ENCODE peak calls at places on chromosomes 6 and 20, in five cellular contexts. N is sigmoid colon, E is SK-N-SH, B is stomach, P is HCT116. Z is an unnamed sample. For H3K4me1, the result is how much of the 10 kb centered on the place peaks cover.

GRCh38 chr6:154824076-154824475 is 90.9 kb downstream of the SCAF8 start:
- DNase-seq in N (no peak), E (no peak), B (no peak), P (no peak), Z (no peak)

GRCh38 chr6:93678841-93679454 is 259.6 kb upstream of the EPHA7 start:
- DNase-seq in N (no peak), E (no peak), B (no peak), P (no peak), Z (no peak)

GRCh38 chr20:24523661-24524060 is 54.2 kb downstream of the SYNDIG1 start:
- DNase-seq in N (no peak), E (no peak), B (no peak), P (no peak), Z (no peak)

GRCh38 chr20:53773792-53774371 is 180.2 kb upstream of the ZNF217 start:
- DNase-seq in N (no peak), E (no peak), B (no peak), P (peak), Z (no peak)

GRCh38 chr20:51420111-51420510 is 122.4 kb downstream of the NFATC2 start:
- DNase-seq in N (no peak), E (no peak), B (no peak), P (no peak), Z (no peak)

GRCh38 chr20:64010711-64011237 is 25.2 kb upstream of the C20orf204 start:
- DNase-seq in N (no peak), E (no peak), B (no peak), P (no peak), Z (no peak)

GRCh38 chr6:105896821-105897095 is 189.4 kb upstream of the PRDM1 start:
- DNase-seq in N (no peak), E (no peak), B (no peak), P (no peak), Z (no peak)

GRCh38 chr6:29797120-29797519 is 30.5 kb upstream of the HLA-G start:
- DNase-seq in N (no peak), E (no peak), B (no peak), P (no peak), Z (no peak)

GRCh38 chr6:161683400-161683799 is 409.5 kb upstream of the AGPAT4 start:
- DNase-seq in N (no peak), E (no peak), B (no peak), P (no peak), Z (no peak)

GRCh38 chr6:28534880-28535279 is 9.2 kb downstream of the GPX5 start:
- DNase-seq in N (no peak), E (no peak), B (no peak), P (no peak), Z (no peak)

GRCh38 chr20:41058007-41058673 is 29.5 kb downstream of the TOP1 start:
- DNase-seq in N (no peak), E (peak), B (no peak), P (peak), Z (no peak)

GRCh38 chr6:87151786-87152527 is 3.4 kb upstream of the ZNF292 start:
- DNase-seq in N (peak), E (peak), B (peak), P (no peak), Z (peak)

GRCh38 chr20:25025986-25026605 is 31.8 kb downstream of the ACSS1 start:
- DNase-seq in N (peak), E (no peak), B (peak), P (no peak), Z (peak)

GRCh38 chr6:2872417-2873358 is 30.4 kb downstream of the SERPINB9 start:
- DNase-seq in N (no peak), E (no peak), B (no peak), P (no peak), Z (no peak)

GRCh38 chr20:2485662-2486061 is 15.1 kb upstream of the SNRPB start:
- DNase-seq in N (no peak), E (no peak), B (no peak), P (no peak), Z (no peak)

GRCh38 chr6:150622941-150623874 is 23.5 kb downstream of the PLEKHG1 start:
- DNase-seq in N (no peak), E (no peak), B (no peak), P (no peak), Z (no peak)

GRCh38 chr20:38680492-38681118 is 43.7 kb upstream of the SLC32A1 start:
- DNase-seq in N (no peak), E (no peak), B (no peak), P (no peak), Z (no peak)

GRCh38 chr20:46348972-46349741 is 40.9 kb upstream of the CDH22 start:
- DNase-seq in N (no peak), E (peak), B (peak), P (peak), Z (no peak)

GRCh38 chr20:62935968-62936585 is 1.9 kb upstream of the GID8 start:
- DNase-seq in N (no peak), E (no peak), B (no peak), P (no peak), Z (no peak)

GRCh38 chr6:42970859-42971612 is 7.9 kb downstream of the PEX6 start:
- DNase-seq in N (no peak), E (no peak), B (no peak), P (no peak), Z (no peak)

DNA sequence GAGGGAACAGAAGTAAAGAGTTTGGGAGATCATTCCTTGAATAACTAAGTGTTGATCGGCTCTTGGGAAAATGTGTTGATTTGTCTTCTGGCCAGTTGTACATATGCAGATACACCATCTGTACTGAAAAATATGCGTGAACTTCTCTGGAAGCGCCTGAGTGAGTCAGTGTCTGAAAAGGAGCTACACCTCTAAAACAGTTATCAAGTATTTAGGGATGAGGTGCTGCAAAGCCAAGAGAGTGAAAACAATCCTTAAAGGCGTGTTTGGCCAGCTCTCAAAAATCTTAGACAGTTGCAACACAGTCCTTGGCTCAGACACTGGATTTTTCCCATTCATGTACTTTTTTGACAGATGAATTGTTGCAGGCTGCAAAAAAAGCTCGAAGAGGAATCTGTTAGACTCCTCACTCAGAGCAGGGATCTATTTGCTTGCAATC is 61.3 kb downstream of the BMP6 start:
- DNase-seq in N (peak), E (no peak), B (no peak), P (no peak), Z (peak)
- TF ChIP-seq POLR2AphosphoS5 in N (peak), E (no peak), B (peak), P (no peak), Z (no peak)

DNA sequence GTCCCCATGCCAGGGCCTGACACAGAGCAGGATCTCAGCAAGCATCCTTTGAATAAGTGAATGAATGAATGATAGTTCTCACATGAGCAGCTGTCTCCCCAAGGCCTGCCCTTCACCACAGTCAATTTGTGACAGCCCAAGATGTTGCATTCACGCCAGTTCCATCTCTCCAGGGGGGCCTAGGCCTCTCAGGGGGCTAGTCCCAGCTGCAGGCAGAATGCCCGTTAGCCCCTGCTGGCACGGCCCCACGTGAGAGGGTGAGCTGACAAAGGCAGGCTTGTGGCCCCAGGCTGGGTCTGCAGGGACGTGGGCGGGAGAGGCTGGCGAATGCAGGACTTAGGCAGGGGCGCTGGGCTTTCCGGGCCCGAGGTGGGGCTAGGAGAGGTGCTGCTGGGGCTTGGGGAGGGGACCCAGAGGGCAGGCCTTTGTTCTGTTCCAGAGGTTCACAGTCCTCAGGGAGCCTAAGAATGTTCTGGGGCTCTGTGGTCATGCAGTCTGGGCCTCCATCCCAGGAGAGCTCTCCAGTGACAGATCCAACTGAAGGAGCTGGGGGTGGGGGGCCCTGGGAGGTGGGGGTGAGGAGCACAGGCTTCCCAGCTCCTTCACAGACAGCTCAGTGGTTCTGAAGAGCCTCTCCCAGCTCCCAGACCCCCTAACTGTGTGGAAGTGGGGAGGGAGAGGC is 30.5 kb upstream of the TLDC2 start:
- DNase-seq in N (no peak), E (no peak), B (no peak), P (no peak), Z (no peak)
- H3K4me1 ChIP-seq in N (half or more), E (under half), B (half or more), P (under half), Z (under half)

GRCh38 chr6:118697554-118697953 is 46.2 kb upstream of the CEP85L start:
- DNase-seq in N (no peak), E (no peak), B (no peak), P (no peak), Z (no peak)
- TF ChIP-seq CTCF in N (no peak), E (peak), B (no peak), P (no peak), Z (no peak)

GRCh38 chr20:20160513-20160912 is 108.2 kb downstream of the CFAP61 start:
- DNase-seq in N (no peak), E (no peak), B (no peak), P (no peak), Z (no peak)
- TF ChIP-seq POLR2AphosphoS5 in N (no peak), E (no peak), B (no peak), P (no peak), Z (no peak)

GRCh38 chr20:5171074-5171789 is 44.4 kb downstream of the CDS2 start:
- DNase-seq in N (no peak), E (no peak), B (no peak), P (no peak), Z (no peak)

GRCh38 chr20:5171790-5172164 is 45.0 kb downstream of the CDS2 start:
- DNase-seq in N (no peak), E (no peak), B (no peak), P (no peak), Z (no peak)

GRCh38 chr20:5172167-5172586 is 45.4 kb downstream of the CDS2 start:
- DNase-seq in N (no peak), E (no peak), B (no peak), P (no peak), Z (no peak)

GRCh38 chr20:5172903-5173463 is 46.2 kb downstream of the CDS2 start:
- DNase-seq in N (no peak), E (no peak), B (no peak), P (no peak), Z (no peak)

GRCh38 chr20:5173763-5174162 is 47.0 kb downstream of the CDS2 start:
- DNase-seq in N (no peak), E (no peak), B (no peak), P (no peak), Z (no peak)
- H3K4me1 ChIP-seq in N (under half), E (under half), B (half or more), P (under half), Z (under half)

GRCh38 chr6:166204852-166205650 is 37.4 kb upstream of the TBXT start:
- DNase-seq in N (no peak), E (no peak), B (no peak), P (no peak), Z (no peak)
- TF ChIP-seq CTCF in N (no peak), E (no peak), B (no peak), P (peak), Z (no peak)

DNA sequence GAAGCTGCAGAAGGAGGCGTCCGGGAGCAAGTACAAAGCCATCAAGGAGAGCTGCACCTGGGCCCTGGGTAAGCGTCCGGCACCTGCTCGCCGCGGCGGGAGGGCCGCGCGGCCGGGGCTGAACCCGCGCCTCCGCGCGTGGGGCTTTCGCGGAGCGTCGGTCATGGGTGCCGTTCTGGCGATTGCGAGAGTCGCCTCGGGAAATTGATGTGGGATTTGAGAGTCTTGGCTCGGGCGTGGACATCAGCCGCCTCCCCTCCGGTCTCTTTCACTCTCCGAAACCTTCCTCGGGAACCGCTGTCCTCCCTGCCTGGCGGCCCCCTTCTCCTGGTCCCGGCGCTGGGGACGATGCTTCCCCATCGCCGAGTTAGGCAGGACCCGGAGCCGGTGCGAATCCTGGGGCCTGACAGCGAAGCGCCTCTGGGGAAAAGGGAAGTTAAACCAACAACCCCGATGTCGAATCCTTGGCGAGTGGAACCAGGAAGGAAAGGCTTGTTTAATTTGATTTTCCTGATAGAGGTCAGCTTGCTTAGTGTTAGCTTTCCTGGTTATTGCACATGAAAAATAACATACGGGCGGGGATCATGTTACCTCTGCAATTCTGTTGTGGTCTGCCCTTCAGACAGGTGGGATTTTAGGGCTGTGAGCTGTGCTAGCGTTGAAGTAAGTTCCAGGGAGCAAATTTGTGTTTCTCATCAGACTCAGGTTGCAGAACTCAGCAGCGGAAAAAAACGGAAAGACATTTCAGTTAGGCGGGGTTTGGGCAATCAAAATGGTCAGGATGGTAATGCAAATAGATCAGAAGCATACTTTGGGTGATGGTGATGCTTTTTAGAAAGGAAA is 586 bp downstream of the ARFGEF3 start:
- DNase-seq in N (no peak), E (peak), B (peak), P (no peak), Z (no peak)
- TF ChIP-seq POLR2AphosphoS5 in N (no peak), E (no peak), B (peak), P (no peak), Z (no peak)

Z was measured in breast epithelium.